ENCODE peak calls at places on chromosomes 16 and 17, in ten cellular contexts. K, H, S, I, N, B, X, W, V and E are unnamed samples. For H3K27me3 and H3K36me3, the result is how much of the 10 kb centered on the place peaks cover.

GRCh38 chr17:2792541-2793169 is 3.6 kb upstream of the RAP1GAP2 start:
- DNase-seq in K (no peak), H (no peak), S (no peak), I (no peak), N (no peak), B (no peak), X (no peak), W (no peak), V (no peak), E (no peak)

GRCh38 chr17:69444023-69444422 is 29.5 kb downstream of the MAP2K6 start:
- DNase-seq in K (no peak), H (no peak), S (no peak), I (no peak), N (no peak), B (no peak), X (no peak), W (no peak), V (no peak), E (no peak)

GRCh38 chr17:67534941-67535340 is 157.9 kb downstream of the PITPNC1 start:
- DNase-seq in K (no peak), H (peak), S (no peak), I (no peak), N (no peak), B (no peak), X (no peak), W (no peak), V (no peak), E (no peak)

GRCh38 chr17:32875904-32876413 is 965 bp downstream of the MYO1D start:
- DNase-seq in K (no peak), H (no peak), S (no peak), I (no peak), N (no peak), B (peak), X (no peak), W (no peak), V (no peak), E (no peak)

GRCh38 chr16:68860978-68861892 is 17.9 kb downstream of the TANGO6 start:
- DNase-seq in K (no peak), H (no peak), S (no peak), I (no peak), N (no peak), B (no peak), X (no peak), W (no peak), V (no peak), E (no peak)

GRCh38 chr17:41792835-41793748 is 6.6 kb upstream of the JUP start:
- DNase-seq in K (peak), H (peak), S (peak), I (no peak), N (no peak), B (peak), X (no peak), W (peak), V (peak), E (no peak)

GRCh38 chr16:89738538-89739317 is 17.4 kb downstream of the ZNF276 start:
- DNase-seq in K (no peak), H (no peak), S (no peak), I (no peak), N (no peak), B (no peak), X (no peak), W (no peak), V (no peak), E (no peak)

GRCh38 chr17:306116-306515 is 46.5 kb downstream of the RPH3AL start:
- DNase-seq in K (no peak), H (no peak), S (no peak), I (no peak), N (no peak), B (no peak), X (no peak), W (no peak), V (no peak), E (no peak)

GRCh38 chr17:27351741-27352140 is 57.8 kb downstream of the WSB1 start:
- DNase-seq in K (no peak), H (no peak), S (no peak), I (no peak), N (no peak), B (peak), X (no peak), W (no peak), V (no peak), E (no peak)

GRCh38 chr16:12166271-12166670 is 189.7 kb downstream of the SNX29 start:
- DNase-seq in K (no peak), H (peak), S (no peak), I (no peak), N (no peak), B (no peak), X (no peak), W (no peak), V (no peak), E (no peak)

GRCh38 chr16:85530370-85530739 is 82.8 kb upstream of the GSE1 start:
- DNase-seq in K (no peak), H (no peak), S (no peak), I (no peak), N (no peak), B (no peak), X (no peak), W (no peak), V (no peak), E (no peak)

GRCh38 chr16:56357765-56358322 is 67.5 kb downstream of the AMFR start:
- DNase-seq in K (peak), H (peak), S (peak), I (no peak), N (no peak), B (no peak), X (peak), W (no peak), V (no peak), E (no peak)

GRCh38 chr17:80364091-80364691 is 50.8 kb upstream of the ENDOV start:
- DNase-seq in K (no peak), H (peak), S (no peak), I (no peak), N (no peak), B (no peak), X (no peak), W (no peak), V (peak), E (no peak)

GRCh38 chr17:82964851-82965341 is 114.5 kb upstream of the METRNL start:
- DNase-seq in K (no peak), H (no peak), S (peak), I (no peak), N (no peak), B (no peak), X (no peak), W (no peak), V (no peak), E (no peak)

GRCh38 chr17:59785091-59785799 is 77.8 kb downstream of the VMP1 start:
- DNase-seq in K (no peak), H (no peak), S (no peak), I (no peak), N (no peak), B (no peak), X (no peak), W (no peak), V (no peak), E (no peak)

GRCh38 chr16:48277158-48277557 is 29.8 kb upstream of the ABCC11 start:
- DNase-seq in K (no peak), H (no peak), S (no peak), I (no peak), N (no peak), B (no peak), X (no peak), W (no peak), V (no peak), E (no peak)

GRCh38 chr17:75412455-75413317 is 7.2 kb upstream of the GRB2 start:
- DNase-seq in K (peak), H (peak), S (no peak), I (no peak), N (peak), B (peak), X (peak), W (peak), V (peak), E (no peak)

GRCh38 chr17:50484341-50485155 is 5.9 kb downstream of the RSAD1 start:
- DNase-seq in K (no peak), H (no peak), S (no peak), I (no peak), N (no peak), B (no peak), X (no peak), W (no peak), V (no peak), E (no peak)

GRCh38 chr16:5487728-5488127 is 390.1 kb upstream of the EEF2KMT start:
- DNase-seq in K (no peak), H (no peak), S (no peak), I (no peak), N (no peak), B (no peak), X (no peak), W (no peak), V (no peak), E (no peak)

GRCh38 chr16:5488581-5488980 is 391.0 kb upstream of the EEF2KMT start:
- DNase-seq in K (no peak), H (no peak), S (no peak), I (no peak), N (no peak), B (no peak), X (no peak), W (no peak), V (no peak), E (no peak)

GRCh38 chr16:5496013-5496412 is 398.4 kb upstream of the EEF2KMT start:
- DNase-seq in K (no peak), H (no peak), S (no peak), I (no peak), N (no peak), B (no peak), X (no peak), W (no peak), V (no peak), E (no peak)

GRCh38 chr16:5490499-5490898 is 392.9 kb upstream of the EEF2KMT start:
- DNase-seq in K (no peak), H (peak), S (peak), I (no peak), N (peak), B (no peak), X (no peak), W (no peak), V (peak), E (no peak)
- TF ChIP-seq CTCF in K (no peak), H (peak), S (peak), I (no peak), N (peak), B (no peak), X (no peak), W (no peak), V (peak), E (no peak)

GRCh38 chr16:80198995-80199299 is 341.8 kb upstream of the DYNLRB2 start:
- DNase-seq in K (no peak), H (no peak), S (no peak), I (no peak), N (no peak), B (peak), X (no peak), W (no peak), V (no peak), E (no peak)

GRCh38 chr16:80200079-80200478 is 340.7 kb upstream of the DYNLRB2 start:
- DNase-seq in K (no peak), H (no peak), S (no peak), I (no peak), N (no peak), B (no peak), X (no peak), W (no peak), V (no peak), E (no peak)

GRCh38 chr16:80198265-80198994 is 342.4 kb upstream of the DYNLRB2 start:
- DNase-seq in K (no peak), H (no peak), S (no peak), I (no peak), N (no peak), B (peak), X (no peak), W (no peak), V (no peak), E (no peak)

GRCh38 chr16:80197790-80198201 is 343.0 kb upstream of the DYNLRB2 start:
- DNase-seq in K (no peak), H (no peak), S (no peak), I (no peak), N (no peak), B (peak), X (no peak), W (no peak), V (no peak), E (peak)

DNA sequence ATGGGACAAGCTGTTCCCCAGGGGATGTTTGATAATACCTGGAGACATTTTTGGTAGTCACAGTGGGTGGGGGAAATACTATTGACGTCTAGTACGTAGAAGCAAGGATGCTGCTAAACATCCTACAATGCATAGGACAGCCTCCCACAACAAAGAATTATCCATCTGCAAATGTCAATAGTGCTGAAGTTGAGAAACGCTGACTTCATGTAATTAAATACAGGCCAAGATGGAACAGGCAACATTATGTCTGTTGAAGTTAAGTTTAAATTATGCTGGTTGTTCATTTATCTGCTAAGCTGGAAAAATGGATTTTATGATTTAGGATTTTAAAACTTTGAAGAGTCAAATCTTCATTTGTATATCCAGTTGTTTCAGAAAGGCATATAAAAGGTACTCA is 341.2 kb upstream of the DYNLRB2 start:
- DNase-seq in K (no peak), H (no peak), S (no peak), I (no peak), N (no peak), B (no peak), X (no peak), W (no peak), V (no peak), E (no peak)
- H3K27me3 ChIP-seq in K (under half), H (under half), S (under half), I (under half), N (under half), B (under half), X (under half), W (under half), V (under half), E (under half)

GRCh38 chr17:64009571-64010402 is 10.6 kb downstream of the ICAM2 start:
- DNase-seq in K (no peak), H (no peak), S (no peak), I (no peak), N (no peak), B (peak), X (no peak), W (no peak), V (no peak), E (no peak)

GRCh38 chr17:64008830-64009229 is 10.7 kb downstream of the PRR29 start:
- DNase-seq in K (no peak), H (no peak), S (peak), I (no peak), N (no peak), B (no peak), X (no peak), W (no peak), V (no peak), E (no peak)

GRCh38 chr17:64006361-64007088 is 8.4 kb downstream of the PRR29 start:
- DNase-seq in K (no peak), H (no peak), S (no peak), I (no peak), N (no peak), B (no peak), X (peak), W (peak), V (no peak), E (no peak)

GRCh38 chr17:64007838-64008282 is 9.7 kb downstream of the PRR29 start:
- DNase-seq in K (no peak), H (no peak), S (peak), I (no peak), N (no peak), B (no peak), X (no peak), W (no peak), V (no peak), E (no peak)

GRCh38 chr17:64008346-64008745 is 10.2 kb downstream of the PRR29 start:
- DNase-seq in K (no peak), H (no peak), S (no peak), I (no peak), N (no peak), B (no peak), X (no peak), W (no peak), V (no peak), E (no peak)
- H3K36me3 ChIP-seq in K (under half), H (under half), S (under half), I (under half), N (under half), B (under half), X (under half), W (under half), V (under half), E (under half)

GRCh38 chr17:76529224-76529642 is 8.3 kb downstream of the CYGB start:
- DNase-seq in K (peak), H (no peak), S (peak), I (peak), N (peak), B (peak), X (peak), W (peak), V (peak), E (peak)
- TF ChIP-seq CTCF in K (peak), H (no peak), S (no peak), I (no peak), N (no peak), B (no peak), X (no peak), W (no peak), V (no peak), E (no peak)